ENCODE peak calls at places on chromosome 16, in six cellular contexts. One of them, this sample, is unnamed.

GRCh38 chr16:21158208-21159110 is at the start of gene LDAF1:
- DNase-seq in activated naive CD4-positive, alpha-beta T cell treated with anti-CD3 and anti-CD28 coated beads, Interleukin-2, amount 50 U/mL, for 16 hours: peak
- DNase-seq in lower lobe of right lung: peak
- DNase-seq in heart right ventricle: peak
- DNase-seq in endothelial cell: peak
- DNase-seq in lower leg skin: peak
- DNase-seq in this sample: peak

GRCh38 chr16:22855231-22855630 is 41.3 kb downstream of the HS3ST2 start:
- DNase-seq in activated naive CD4-positive, alpha-beta T cell treated with anti-CD3 and anti-CD28 coated beads, Interleukin-2, amount 50 U/mL, for 16 hours: no peak
- DNase-seq in lower lobe of right lung: no peak
- DNase-seq in heart right ventricle: no peak
- DNase-seq in endothelial cell: no peak
- DNase-seq in lower leg skin: peak
- DNase-seq in this sample: no peak

GRCh38 chr16:88943741-88944140 is 33.3 kb downstream of the CBFA2T3 start:
- DNase-seq in activated naive CD4-positive, alpha-beta T cell treated with anti-CD3 and anti-CD28 coated beads, Interleukin-2, amount 50 U/mL, for 16 hours: no peak
- DNase-seq in lower lobe of right lung: no peak
- DNase-seq in heart right ventricle: no peak
- DNase-seq in endothelial cell: no peak
- DNase-seq in lower leg skin: no peak
- DNase-seq in this sample: no peak

GRCh38 chr16:30004424-30004776 is 6.4 kb downstream of the DOC2A start:
- DNase-seq in activated naive CD4-positive, alpha-beta T cell treated with anti-CD3 and anti-CD28 coated beads, Interleukin-2, amount 50 U/mL, for 16 hours: no peak
- DNase-seq in lower lobe of right lung: peak
- DNase-seq in heart right ventricle: no peak
- DNase-seq in endothelial cell: no peak
- DNase-seq in lower leg skin: no peak
- DNase-seq in this sample: no peak

GRCh38 chr16:1333149-1333812 is at the start of gene BAIAP3:
- DNase-seq in activated naive CD4-positive, alpha-beta T cell treated with anti-CD3 and anti-CD28 coated beads, Interleukin-2, amount 50 U/mL, for 16 hours: peak
- DNase-seq in lower lobe of right lung: no peak
- DNase-seq in heart right ventricle: no peak
- DNase-seq in endothelial cell: peak
- DNase-seq in lower leg skin: no peak
- DNase-seq in this sample: peak

GRCh38 chr16:89049484-89050118 is 44.1 kb upstream of the ACSF3 start:
- DNase-seq in activated naive CD4-positive, alpha-beta T cell treated with anti-CD3 and anti-CD28 coated beads, Interleukin-2, amount 50 U/mL, for 16 hours: no peak
- DNase-seq in lower lobe of right lung: peak
- DNase-seq in heart right ventricle: no peak
- DNase-seq in endothelial cell: no peak
- DNase-seq in lower leg skin: no peak
- DNase-seq in this sample: peak

GRCh38 chr16:11560701-11561439 is 25.8 kb downstream of the LITAF start:
- DNase-seq in activated naive CD4-positive, alpha-beta T cell treated with anti-CD3 and anti-CD28 coated beads, Interleukin-2, amount 50 U/mL, for 16 hours: peak
- DNase-seq in lower lobe of right lung: no peak
- DNase-seq in heart right ventricle: peak
- DNase-seq in endothelial cell: no peak
- DNase-seq in lower leg skin: no peak
- DNase-seq in this sample: no peak

GRCh38 chr16:89863741-89864391 is 9.5 kb upstream of the TCF25 start:
- DNase-seq in activated naive CD4-positive, alpha-beta T cell treated with anti-CD3 and anti-CD28 coated beads, Interleukin-2, amount 50 U/mL, for 16 hours: no peak
- DNase-seq in lower lobe of right lung: peak
- DNase-seq in heart right ventricle: peak
- DNase-seq in endothelial cell: no peak
- DNase-seq in lower leg skin: no peak
- DNase-seq in this sample: peak

GRCh38 chr16:50742521-50743150 is 750 bp downstream of the CYLD start:
- DNase-seq in activated naive CD4-positive, alpha-beta T cell treated with anti-CD3 and anti-CD28 coated beads, Interleukin-2, amount 50 U/mL, for 16 hours: peak
- DNase-seq in lower lobe of right lung: peak
- DNase-seq in heart right ventricle: peak
- DNase-seq in endothelial cell: peak
- DNase-seq in lower leg skin: peak
- DNase-seq in this sample: peak

GRCh38 chr16:67311607-67312449 is 14.7 kb downstream of the KCTD19 start:
- DNase-seq in activated naive CD4-positive, alpha-beta T cell treated with anti-CD3 and anti-CD28 coated beads, Interleukin-2, amount 50 U/mL, for 16 hours: peak
- DNase-seq in lower lobe of right lung: no peak
- DNase-seq in heart right ventricle: peak
- DNase-seq in endothelial cell: no peak
- DNase-seq in lower leg skin: no peak
- DNase-seq in this sample: peak

GRCh38 chr16:70592106-70592571 is 54.2 kb upstream of the IL34 start:
- DNase-seq in activated naive CD4-positive, alpha-beta T cell treated with anti-CD3 and anti-CD28 coated beads, Interleukin-2, amount 50 U/mL, for 16 hours: no peak
- DNase-seq in lower lobe of right lung: no peak
- DNase-seq in heart right ventricle: peak
- DNase-seq in endothelial cell: no peak
- DNase-seq in lower leg skin: peak
- DNase-seq in this sample: no peak

GRCh38 chr16:58243528-58244004 is 45.7 kb upstream of the CSNK2A2 start:
- DNase-seq in activated naive CD4-positive, alpha-beta T cell treated with anti-CD3 and anti-CD28 coated beads, Interleukin-2, amount 50 U/mL, for 16 hours: no peak
- DNase-seq in lower lobe of right lung: no peak
- DNase-seq in heart right ventricle: no peak
- DNase-seq in endothelial cell: no peak
- DNase-seq in lower leg skin: no peak
- DNase-seq in this sample: no peak

GRCh38 chr16:85271198-85271597 is 158.9 kb upstream of the CIBAR2 start:
- DNase-seq in activated naive CD4-positive, alpha-beta T cell treated with anti-CD3 and anti-CD28 coated beads, Interleukin-2, amount 50 U/mL, for 16 hours: no peak
- DNase-seq in lower lobe of right lung: no peak
- DNase-seq in heart right ventricle: no peak
- DNase-seq in endothelial cell: no peak
- DNase-seq in lower leg skin: no peak
- DNase-seq in this sample: no peak

GRCh38 chr16:88810868-88811599 is 694 bp downstream of the APRT start:
- DNase-seq in activated naive CD4-positive, alpha-beta T cell treated with anti-CD3 and anti-CD28 coated beads, Interleukin-2, amount 50 U/mL, for 16 hours: peak
- DNase-seq in lower lobe of right lung: peak
- DNase-seq in heart right ventricle: peak
- DNase-seq in endothelial cell: peak
- DNase-seq in lower leg skin: peak
- DNase-seq in this sample: peak

GRCh38 chr16:51523400-51523799 is 372.3 kb upstream of the SALL1 start:
- DNase-seq in activated naive CD4-positive, alpha-beta T cell treated with anti-CD3 and anti-CD28 coated beads, Interleukin-2, amount 50 U/mL, for 16 hours: no peak
- DNase-seq in lower lobe of right lung: no peak
- DNase-seq in heart right ventricle: no peak
- DNase-seq in endothelial cell: no peak
- DNase-seq in lower leg skin: no peak
- DNase-seq in this sample: no peak

GRCh38 chr16:3734084-3734757 is 16.9 kb upstream of the TRAP1 start:
- DNase-seq in activated naive CD4-positive, alpha-beta T cell treated with anti-CD3 and anti-CD28 coated beads, Interleukin-2, amount 50 U/mL, for 16 hours: no peak
- DNase-seq in lower lobe of right lung: no peak
- DNase-seq in heart right ventricle: no peak
- DNase-seq in endothelial cell: no peak
- DNase-seq in lower leg skin: no peak
- DNase-seq in this sample: no peak

GRCh38 chr16:81808933-81809480 is 29.9 kb downstream of the PLCG2 start:
- DNase-seq in activated naive CD4-positive, alpha-beta T cell treated with anti-CD3 and anti-CD28 coated beads, Interleukin-2, amount 50 U/mL, for 16 hours: no peak
- DNase-seq in lower lobe of right lung: no peak
- DNase-seq in heart right ventricle: no peak
- DNase-seq in endothelial cell: no peak
- DNase-seq in lower leg skin: no peak
- DNase-seq in this sample: no peak

GRCh38 chr16:64865037-64865696 is 256.7 kb downstream of the CDH11 start:
- DNase-seq in activated naive CD4-positive, alpha-beta T cell treated with anti-CD3 and anti-CD28 coated beads, Interleukin-2, amount 50 U/mL, for 16 hours: no peak
- DNase-seq in lower lobe of right lung: no peak
- DNase-seq in heart right ventricle: no peak
- DNase-seq in endothelial cell: no peak
- DNase-seq in lower leg skin: no peak
- DNase-seq in this sample: no peak

GRCh38 chr16:20844054-20844453 is 37.7 kb downstream of the REXO5 start:
- DNase-seq in activated naive CD4-positive, alpha-beta T cell treated with anti-CD3 and anti-CD28 coated beads, Interleukin-2, amount 50 U/mL, for 16 hours: no peak
- DNase-seq in lower lobe of right lung: no peak
- DNase-seq in heart right ventricle: no peak
- DNase-seq in endothelial cell: no peak
- DNase-seq in lower leg skin: no peak
- DNase-seq in this sample: no peak

GRCh38 chr16:57145964-57146647 is 39.7 kb downstream of the PSME3IP1 start:
- DNase-seq in activated naive CD4-positive, alpha-beta T cell treated with anti-CD3 and anti-CD28 coated beads, Interleukin-2, amount 50 U/mL, for 16 hours: no peak
- DNase-seq in lower lobe of right lung: no peak
- DNase-seq in heart right ventricle: no peak
- DNase-seq in endothelial cell: no peak
- DNase-seq in lower leg skin: peak
- DNase-seq in this sample: no peak

GRCh38 chr16:89358030-89359005 is 132.0 kb downstream of the ANKRD11 start:
- DNase-seq in activated naive CD4-positive, alpha-beta T cell treated with anti-CD3 and anti-CD28 coated beads, Interleukin-2, amount 50 U/mL, for 16 hours: no peak
- DNase-seq in lower lobe of right lung: no peak
- DNase-seq in heart right ventricle: no peak
- DNase-seq in endothelial cell: no peak
- DNase-seq in lower leg skin: no peak
- DNase-seq in this sample: no peak

GRCh38 chr16:52976539-52977167 is 76.0 kb downstream of the CHD9NB start:
- DNase-seq in activated naive CD4-positive, alpha-beta T cell treated with anti-CD3 and anti-CD28 coated beads, Interleukin-2, amount 50 U/mL, for 16 hours: no peak
- DNase-seq in lower lobe of right lung: no peak
- DNase-seq in heart right ventricle: peak
- DNase-seq in endothelial cell: no peak
- DNase-seq in lower leg skin: no peak
- DNase-seq in this sample: no peak

GRCh38 chr16:75193730-75194444 is 13.1 kb downstream of the CTRB2 start:
- DNase-seq in activated naive CD4-positive, alpha-beta T cell treated with anti-CD3 and anti-CD28 coated beads, Interleukin-2, amount 50 U/mL, for 16 hours: no peak
- DNase-seq in lower lobe of right lung: peak
- DNase-seq in heart right ventricle: no peak
- DNase-seq in endothelial cell: no peak
- DNase-seq in lower leg skin: peak
- DNase-seq in this sample: no peak

GRCh38 chr16:84925092-84925772 is 86.1 kb downstream of the ZDHHC7 start:
- DNase-seq in activated naive CD4-positive, alpha-beta T cell treated with anti-CD3 and anti-CD28 coated beads, Interleukin-2, amount 50 U/mL, for 16 hours: peak
- DNase-seq in lower lobe of right lung: peak
- DNase-seq in heart right ventricle: peak
- DNase-seq in endothelial cell: peak
- DNase-seq in lower leg skin: no peak
- DNase-seq in this sample: peak

GRCh38 chr16:66274335-66275110 is 92.0 kb upstream of the CDH5 start:
- DNase-seq in activated naive CD4-positive, alpha-beta T cell treated with anti-CD3 and anti-CD28 coated beads, Interleukin-2, amount 50 U/mL, for 16 hours: no peak
- DNase-seq in lower lobe of right lung: no peak
- DNase-seq in heart right ventricle: no peak
- DNase-seq in endothelial cell: no peak
- DNase-seq in lower leg skin: peak
- DNase-seq in this sample: no peak

GRCh38 chr16:79036541-79036940 is 564.0 kb downstream of the MAF start:
- DNase-seq in activated naive CD4-positive, alpha-beta T cell treated with anti-CD3 and anti-CD28 coated beads, Interleukin-2, amount 50 U/mL, for 16 hours: no peak
- DNase-seq in lower lobe of right lung: no peak
- DNase-seq in heart right ventricle: no peak
- DNase-seq in endothelial cell: no peak
- DNase-seq in lower leg skin: no peak
- DNase-seq in this sample: no peak

GRCh38 chr16:3171181-3171854 is 16.7 kb upstream of the OR1F1 start:
- DNase-seq in activated naive CD4-positive, alpha-beta T cell treated with anti-CD3 and anti-CD28 coated beads, Interleukin-2, amount 50 U/mL, for 16 hours: peak
- DNase-seq in lower lobe of right lung: peak
- DNase-seq in heart right ventricle: no peak
- DNase-seq in endothelial cell: no peak
- DNase-seq in lower leg skin: no peak
- DNase-seq in this sample: no peak

GRCh38 chr16:70746040-70746707 is 54.8 kb downstream of the VAC14 start:
- DNase-seq in activated naive CD4-positive, alpha-beta T cell treated with anti-CD3 and anti-CD28 coated beads, Interleukin-2, amount 50 U/mL, for 16 hours: no peak
- DNase-seq in lower lobe of right lung: peak
- DNase-seq in heart right ventricle: peak
- DNase-seq in endothelial cell: no peak
- DNase-seq in lower leg skin: peak
- DNase-seq in this sample: peak

GRCh38 chr16:22141746-22142145 is 20.6 kb upstream of the SDR42E2 start:
- DNase-seq in activated naive CD4-positive, alpha-beta T cell treated with anti-CD3 and anti-CD28 coated beads, Interleukin-2, amount 50 U/mL, for 16 hours: no peak
- DNase-seq in lower lobe of right lung: no peak
- DNase-seq in heart right ventricle: no peak
- DNase-seq in endothelial cell: peak
- DNase-seq in lower leg skin: no peak
- DNase-seq in this sample: no peak

GRCh38 chr16:4494746-4495490 is 18.7 kb downstream of the HMOX2 start:
- DNase-seq in activated naive CD4-positive, alpha-beta T cell treated with anti-CD3 and anti-CD28 coated beads, Interleukin-2, amount 50 U/mL, for 16 hours: no peak
- DNase-seq in lower lobe of right lung: no peak
- DNase-seq in heart right ventricle: no peak
- DNase-seq in endothelial cell: no peak
- DNase-seq in lower leg skin: no peak
- DNase-seq in this sample: no peak

GRCh38 chr16:11977206-11978041 is 890 bp downstream of the SNX29 start:
- DNase-seq in activated naive CD4-positive, alpha-beta T cell treated with anti-CD3 and anti-CD28 coated beads, Interleukin-2, amount 50 U/mL, for 16 hours: no peak
- DNase-seq in lower lobe of right lung: no peak
- DNase-seq in heart right ventricle: peak
- DNase-seq in endothelial cell: no peak
- DNase-seq in lower leg skin: no peak
- DNase-seq in this sample: no peak

GRCh38 chr16:60788631-60789030 is 1247.6 kb downstream of the CDH8 start:
- DNase-seq in activated naive CD4-positive, alpha-beta T cell treated with anti-CD3 and anti-CD28 coated beads, Interleukin-2, amount 50 U/mL, for 16 hours: no peak
- DNase-seq in lower lobe of right lung: no peak
- DNase-seq in heart right ventricle: no peak
- DNase-seq in endothelial cell: no peak
- DNase-seq in lower leg skin: no peak
- DNase-seq in this sample: no peak

GRCh38 chr16:87470332-87470731 is 22.5 kb downstream of the ZCCHC14 start:
- DNase-seq in activated naive CD4-positive, alpha-beta T cell treated with anti-CD3 and anti-CD28 coated beads, Interleukin-2, amount 50 U/mL, for 16 hours: no peak
- DNase-seq in lower lobe of right lung: no peak
- DNase-seq in heart right ventricle: no peak
- DNase-seq in endothelial cell: no peak
- DNase-seq in lower leg skin: no peak
- DNase-seq in this sample: no peak

This sample was measured in left colon.